ENCODE peak calls at places on chromosome 3, in eight cellular contexts. K, I, E, A, Q, S, C and M are unnamed samples.

GRCh38 chr3:34178415-34178814 is 380.0 kb downstream of the PDCD6IP start:
- DNase-seq in K (no peak), I (no peak), E (no peak), A (no peak), Q (no peak), S (no peak), C (no peak), M (no peak)

GRCh38 chr3:117036259-117036799 is 326.8 kb downstream of the TUSC7 start:
- DNase-seq in K (no peak), I (no peak), E (no peak), A (no peak), Q (peak; percentile 39), S (peak; percentile 60), C (no peak), M (peak; percentile 11)

GRCh38 chr3:170961616-170962400 is 53.4 kb upstream of the EIF5A2 start:
- DNase-seq in K (no peak), I (peak; percentile 7), E (peak; percentile 16), A (peak; percentile 23), Q (peak; percentile 45), S (peak; percentile 37), C (no peak), M (peak; percentile 13)

GRCh38 chr3:99681512-99681911 is 43.1 kb downstream of the COL8A1 start:
- DNase-seq in K (no peak), I (no peak), E (no peak), A (no peak), Q (no peak), S (no peak), C (no peak), M (no peak)

GRCh38 chr3:49358884-49359225 is 702 bp upstream of the GPX1 start:
- DNase-seq in K (no peak), I (no peak), E (peak; percentile 61), A (peak; percentile 28), Q (no peak), S (no peak), C (no peak), M (no peak)

GRCh38 chr3:155876537-155876936 is 6.1 kb downstream of the GMPS start:
- DNase-seq in K (no peak), I (no peak), E (no peak), A (no peak), Q (no peak), S (no peak), C (no peak), M (no peak)

GRCh38 chr3:37956353-37957184 is 34.0 kb upstream of the VILL start:
- DNase-seq in K (no peak), I (no peak), E (no peak), A (no peak), Q (no peak), S (no peak), C (no peak), M (no peak)

GRCh38 chr3:184932777-184933176 is 120.8 kb downstream of the VPS8 start:
- DNase-seq in K (no peak), I (no peak), E (no peak), A (no peak), Q (no peak), S (no peak), C (no peak), M (no peak)

GRCh38 chr3:138960417-138960852 is 13.4 kb downstream of the FOXL2NB start:
- DNase-seq in K (no peak), I (no peak), E (no peak), A (no peak), Q (no peak), S (no peak), C (no peak), M (no peak)

GRCh38 chr3:143337387-143337786 is 217.8 kb downstream of the CHST2 start:
- DNase-seq in K (no peak), I (no peak), E (no peak), A (no peak), Q (no peak), S (no peak), C (no peak), M (no peak)

GRCh38 chr3:57743511-57743910 is 12.6 kb upstream of the SLMAP start:
- DNase-seq in K (no peak), I (no peak), E (no peak), A (no peak), Q (no peak), S (no peak), C (no peak), M (no peak)

GRCh38 chr3:54965746-54966145 is 37.9 kb upstream of the LRTM1 start:
- DNase-seq in K (no peak), I (no peak), E (no peak), A (no peak), Q (no peak), S (peak; percentile 83), C (no peak), M (peak; percentile 70)

GRCh38 chr3:86814918-86815655 is 175.9 kb downstream of the VGLL3 start:
- DNase-seq in K (no peak), I (no peak), E (no peak), A (no peak), Q (no peak), S (peak; percentile 22), C (no peak), M (no peak)

GRCh38 chr3:11457126-11457525 is 184.9 kb downstream of the ATG7 start:
- DNase-seq in K (no peak), I (no peak), E (no peak), A (no peak), Q (no peak), S (no peak), C (no peak), M (no peak)